ENCODE peak calls at places on chromosomes 2 and 18, in eight cellular contexts. W, J, F, C, U, A, Q and B are unnamed samples.

GRCh38 chr2:135909976-135910375 is 33.7 kb upstream of the MCM6 start:
- DNase-seq in C (no peak), F (no peak), J (peak), W (no peak), Q (no peak), A (peak), U (no peak), B (no peak)

GRCh38 chr2:52115750-52116149 is 1083.8 kb upstream of the NRXN1 start:
- DNase-seq in J (no peak), Q (no peak), A (no peak), F (no peak), C (no peak), W (no peak), U (no peak), B (no peak)

GRCh38 chr2:152407204-152407721 is 72.3 kb downstream of the FMNL2 start:
- DNase-seq in F (no peak), Q (peak), W (peak), A (peak), J (peak), U (peak), C (peak), B (peak)

GRCh38 chr2:226620176-226620575 is 179.4 kb downstream of the IRS1 start:
- DNase-seq in A (no peak), Q (no peak), F (no peak), C (no peak), J (no peak), U (no peak), W (no peak), B (no peak)

GRCh38 chr18:63831080-63831788 is 56.0 kb downstream of the SERPINB7 start:
- DNase-seq in J (peak), C (peak), W (peak), Q (no peak), A (peak), F (no peak), U (no peak), B (peak)

GRCh38 chr2:219722276-219722883 is 95.0 kb downstream of the SLC4A3 start:
- DNase-seq in U (no peak), J (no peak), W (no peak), F (no peak), C (no peak), Q (no peak), A (no peak), B (no peak)

GRCh38 chr2:169983506-169983905 is 156.3 kb downstream of the UBR3 start:
- DNase-seq in F (no peak), A (no peak), J (no peak), C (no peak), U (no peak), W (no peak), Q (no peak), B (no peak)

GRCh38 chr2:121944072-121944829 is 188.8 kb downstream of the TSN start:
- DNase-seq in J (peak), F (no peak), A (peak), U (no peak), W (no peak), C (no peak), Q (no peak), B (no peak)

GRCh38 chr2:26472821-26473655 is 4.9 kb downstream of the OTOF start:
- DNase-seq in C (no peak), U (no peak), W (no peak), A (no peak), F (no peak), J (no peak), Q (no peak), B (no peak)

GRCh38 chr2:157413342-157414035 is 30.4 kb downstream of the CYTIP start:
- DNase-seq in C (no peak), W (peak), U (no peak), A (no peak), F (no peak), J (no peak), Q (no peak), B (peak)

GRCh38 chr2:71736091-71736878 is 282.9 kb downstream of the DYSF start:
- DNase-seq in A (no peak), J (no peak), F (no peak), C (no peak), W (no peak), U (no peak), Q (no peak), B (no peak)

GRCh38 chr2:113979172-113980128 is 89.6 kb downstream of the ACTR3 start:
- DNase-seq in A (no peak), J (no peak), C (no peak), Q (peak), F (peak), U (peak), W (peak), B (peak)

GRCh38 chr2:66575625-66576371 is 140.9 kb downstream of the MEIS1 start:
- DNase-seq in C (no peak), Q (peak), U (peak), F (peak), A (peak), W (no peak), J (peak), B (no peak)

GRCh38 chr2:10243926-10244270 is 58.8 kb upstream of the HPCAL1 start:
- DNase-seq in U (no peak), A (no peak), W (no peak), F (no peak), J (no peak), C (no peak), Q (peak), B (no peak)

GRCh38 chr2:55022486-55022885 is 27.8 kb downstream of the RTN4 start:
- DNase-seq in Q (no peak), J (no peak), F (no peak), W (no peak), C (no peak), A (no peak), U (no peak), B (no peak)

GRCh38 chr2:54895735-54896134 is 154.5 kb downstream of the RTN4 start:
- DNase-seq in A (peak), F (no peak), C (no peak), J (peak), Q (no peak), W (no peak), U (no peak), B (no peak)

GRCh38 chr2:206343144-206343543 is 68.7 kb downstream of the ZDBF2 start:
- DNase-seq in U (no peak), W (no peak), J (no peak), A (no peak), Q (no peak), F (no peak), C (no peak), B (no peak)

GRCh38 chr2:230347659-230348305 is 20.8 kb downstream of the SP140L start:
- DNase-seq in C (peak), A (peak), J (peak), F (no peak), W (peak), Q (no peak), U (no peak), B (peak)

GRCh38 chr2:143975216-143975615 is 544.7 kb downstream of the ZEB2 start:
- DNase-seq in A (no peak), C (no peak), F (no peak), J (no peak), Q (no peak), W (no peak), U (no peak), B (no peak)

GRCh38 chr2:219445220-219445631 is 10.6 kb downstream of the SPEG start:
- DNase-seq in Q (no peak), J (no peak), F (no peak), A (no peak), W (no peak), U (no peak), C (no peak), B (no peak)

GRCh38 chr2:99910903-99911302 is 231.5 kb downstream of the AFF3 start:
- DNase-seq in J (no peak), Q (no peak), F (no peak), A (no peak), U (no peak), W (no peak), C (no peak), B (no peak)

GRCh38 chr18:49464718-49465598 is 4.5 kb upstream of the DYM start:
- DNase-seq in Q (no peak), U (no peak), C (no peak), W (no peak), J (no peak), A (peak), F (no peak), B (no peak)

GRCh38 chr18:37764526-37764925 is 198.9 kb upstream of the CELF4 start:
- DNase-seq in W (no peak), Q (no peak), U (no peak), J (no peak), C (no peak), A (no peak), F (no peak), B (no peak)

GRCh38 chr2:215324811-215325210 is 13.0 kb downstream of the ATIC start:
- DNase-seq in U (no peak), W (no peak), A (no peak), J (peak), Q (no peak), C (no peak), F (no peak), B (no peak)

GRCh38 chr2:23231865-23232264 is 153.1 kb upstream of the KLHL29 start:
- DNase-seq in F (no peak), Q (no peak), A (no peak), C (no peak), W (no peak), J (no peak), U (no peak), B (no peak)

GRCh38 chr2:101272045-101272784 is 19.5 kb downstream of the CNOT11 start:
- DNase-seq in C (no peak), F (no peak), Q (no peak), W (peak), U (no peak), J (no peak), A (no peak), B (peak)

GRCh38 chr2:165414187-165414586 is 55.3 kb upstream of the CSRNP3 start:
- DNase-seq in U (no peak), W (no peak), Q (no peak), J (no peak), A (no peak), C (no peak), F (no peak), B (no peak)

GRCh38 chr2:43307046-43307445 is 80.6 kb upstream of the ZFP36L2 start:
- DNase-seq in A (peak), J (no peak), Q (no peak), C (no peak), F (no peak), U (no peak), W (no peak), B (no peak)

GRCh38 chr2:211498551-211499205 is 942.3 kb downstream of the CPS1 start:
- DNase-seq in Q (no peak), W (no peak), F (no peak), C (no peak), U (no peak), A (no peak), J (no peak), B (no peak)

GRCh38 chr2:114661926-114662670 is 219.7 kb downstream of the DPP10 start:
- DNase-seq in A (peak), U (peak), Q (peak), W (no peak), F (peak), J (no peak), C (no peak), B (no peak)

GRCh38 chr2:233761040-233761769 is 1.1 kb downstream of the UGT1A1 start:
- DNase-seq in W (no peak), A (peak), Q (no peak), J (peak), F (no peak), C (no peak), U (no peak), B (no peak)

GRCh38 chr2:17869128-17869527 is 9.3 kb upstream of the KCNS3 start:
- DNase-seq in F (no peak), A (no peak), C (no peak), W (no peak), U (no peak), J (no peak), Q (no peak), B (no peak)

GRCh38 chr2:20052229-20052871 is 922 bp upstream of the LAPTM4A start:
- DNase-seq in F (no peak), W (peak), C (no peak), Q (no peak), U (no peak), A (peak), J (peak), B (no peak)
- TF ChIP-seq CTCF in F (no peak), W (no peak), C (no peak), Q (no peak), U (no peak), A (no peak), J (no peak), B (no peak)

GRCh38 chr2:13481201-13481600 is 764.5 kb downstream of the TRIB2 start:
- DNase-seq in W (no peak), F (no peak), A (no peak), C (no peak), U (no peak), J (no peak), Q (no peak), B (no peak)
- TF ChIP-seq CTCF in W (no peak), F (no peak), A (no peak), C (no peak), U (no peak), J (no peak), Q (no peak), B (no peak)

GRCh38 chr2:175181104-175181876 is at the start of gene ATP5MC3:
- DNase-seq in C (peak), J (peak), A (peak), Q (peak), U (peak), W (peak), F (peak), B (peak)
- TF ChIP-seq CTCF in C (peak), J (peak), A (peak), Q (no peak), U (no peak), W (peak), F (no peak), B (no peak)

GRCh38 chr2:46387292-46387691 is 90.1 kb downstream of the EPAS1 start:
- DNase-seq in C (peak), A (no peak), F (no peak), W (no peak), U (no peak), J (no peak), Q (no peak), B (no peak)

GRCh38 chr2:46387886-46388515 is 90.8 kb downstream of the EPAS1 start:
- DNase-seq in C (no peak), J (no peak), U (no peak), W (no peak), Q (no peak), F (no peak), A (no peak), B (no peak)

GRCh38 chr2:46384457-46384815 is 87.2 kb downstream of the EPAS1 start:
- DNase-seq in J (no peak), F (peak), U (no peak), Q (no peak), W (no peak), C (no peak), A (no peak), B (no peak)

GRCh38 chr2:46386763-46387162 is 89.6 kb downstream of the EPAS1 start:
- DNase-seq in F (no peak), Q (no peak), A (no peak), W (no peak), J (no peak), U (no peak), C (no peak), B (no peak)

DNA sequence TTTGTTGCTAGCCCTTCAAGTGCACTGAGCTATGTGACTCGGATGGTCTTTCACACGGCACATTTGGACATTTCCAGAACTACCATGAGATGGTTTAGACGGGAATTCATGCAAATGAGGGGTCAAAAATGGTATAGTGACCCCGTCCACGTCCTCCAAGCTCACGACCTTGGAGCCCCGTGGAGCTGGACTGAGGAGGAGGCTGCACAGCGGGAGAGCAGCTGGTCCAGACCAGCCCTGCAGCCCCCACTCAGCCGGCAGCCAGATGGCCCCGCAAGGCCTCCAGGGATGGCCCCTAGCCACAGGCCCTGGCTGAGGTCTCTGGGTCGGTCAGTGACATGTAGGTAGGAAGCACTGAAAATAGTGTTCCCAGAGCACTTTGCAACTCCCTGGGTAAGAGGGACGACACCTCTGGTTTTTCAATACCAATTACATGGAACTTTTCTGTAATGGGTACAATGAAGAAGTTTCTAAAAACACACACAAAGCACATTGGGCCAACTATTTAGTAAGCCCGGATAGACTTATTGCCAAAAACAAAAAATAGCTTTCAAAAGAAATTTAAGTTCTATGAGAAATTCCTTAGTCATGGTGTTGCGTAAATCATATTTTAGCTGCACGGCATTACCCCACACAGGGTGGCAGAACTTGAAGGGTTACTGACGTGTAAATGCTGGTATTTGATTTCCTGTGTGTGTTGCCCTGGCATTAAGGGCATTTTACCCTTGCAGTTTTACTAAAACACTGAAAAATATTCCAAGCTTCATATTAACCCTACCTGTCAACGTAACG is 88.8 kb downstream of the EPAS1 start:
- DNase-seq in C (no peak), J (peak), Q (peak), A (peak), F (no peak), W (no peak), U (no peak), B (no peak)
- TF ChIP-seq CTCF in C (no peak), J (no peak), Q (no peak), A (no peak), F (no peak), W (no peak), U (no peak), B (no peak)

GRCh38 chr2:75646583-75647425 is at the start of gene MRPL19:
- DNase-seq in J (peak), Q (peak), C (peak), W (peak), F (peak), U (peak), A (peak), B (peak)
- TF ChIP-seq CTCF in J (no peak), Q (no peak), C (no peak), W (no peak), F (no peak), U (no peak), A (no peak), B (no peak)

GRCh38 chr2:20051518-20052228 is at the start of gene LAPTM4A:
- DNase-seq in Q (peak), W (peak), U (peak), A (peak), C (peak), J (peak), F (peak), B (peak)
- TF ChIP-seq CTCF in Q (no peak), W (peak), U (no peak), A (no peak), C (no peak), J (no peak), F (no peak), B (no peak)

GRCh38 chr18:36624451-36625167 is 204.2 kb downstream of the TPGS2 start:
- DNase-seq in Q (no peak), C (no peak), W (no peak), J (no peak), A (no peak), F (no peak), U (no peak), B (no peak)
- TF ChIP-seq CTCF in Q (no peak), C (no peak), W (no peak), J (no peak), A (no peak), F (no peak), U (no peak), B (no peak)